ENCODE peak calls at places on chromosomes 1 and 21, in ten cellular contexts. One of them, this sample, is unnamed.

GRCh38 chr1:54417123-54417522 is 10.9 kb upstream of the SSBP3 start:
- DNase-seq in psoas muscle: no peak
- DNase-seq in CD14-positive monocyte: no peak
- DNase-seq in uterus: no peak
- DNase-seq in breast epithelium: no peak
- DNase-seq in cardiac muscle cell: no peak
- DNase-seq in chondrocyte: no peak
- DNase-seq in GM23338: no peak
- DNase-seq in progenitor cell of endocrine pancreas: no peak
- DNase-seq in body of pancreas: no peak
- DNase-seq in this sample: no peak

GRCh38 chr1:11407301-11407994 is 71.5 kb upstream of the DISP3 start:
- DNase-seq in psoas muscle: no peak
- DNase-seq in CD14-positive monocyte: no peak
- DNase-seq in uterus: no peak
- DNase-seq in breast epithelium: peak
- DNase-seq in cardiac muscle cell: no peak
- DNase-seq in chondrocyte: no peak
- DNase-seq in GM23338: no peak
- DNase-seq in progenitor cell of endocrine pancreas: no peak
- DNase-seq in body of pancreas: no peak
- DNase-seq in this sample: no peak

GRCh38 chr1:30484668-30485067 is 238.7 kb downstream of the MATN1 start:
- DNase-seq in psoas muscle: no peak
- DNase-seq in CD14-positive monocyte: peak
- DNase-seq in uterus: no peak
- DNase-seq in breast epithelium: no peak
- DNase-seq in cardiac muscle cell: no peak
- DNase-seq in chondrocyte: no peak
- DNase-seq in GM23338: no peak
- DNase-seq in progenitor cell of endocrine pancreas: no peak
- DNase-seq in body of pancreas: no peak
- DNase-seq in this sample: no peak

GRCh38 chr1:84541679-84542078 is 32.6 kb downstream of the CTBS start:
- DNase-seq in psoas muscle: no peak
- DNase-seq in CD14-positive monocyte: no peak
- DNase-seq in uterus: no peak
- DNase-seq in breast epithelium: no peak
- DNase-seq in cardiac muscle cell: no peak
- DNase-seq in chondrocyte: no peak
- DNase-seq in GM23338: peak
- DNase-seq in progenitor cell of endocrine pancreas: no peak
- DNase-seq in body of pancreas: no peak
- DNase-seq in this sample: peak

GRCh38 chr21:42522771-42523170 is 9.1 kb downstream of the SLC37A1 start:
- DNase-seq in psoas muscle: no peak
- DNase-seq in CD14-positive monocyte: no peak
- DNase-seq in uterus: no peak
- DNase-seq in breast epithelium: no peak
- DNase-seq in cardiac muscle cell: no peak
- DNase-seq in chondrocyte: no peak
- DNase-seq in GM23338: no peak
- DNase-seq in progenitor cell of endocrine pancreas: no peak
- DNase-seq in body of pancreas: no peak
- DNase-seq in this sample: no peak

GRCh38 chr1:245475116-245475515 is 320.3 kb downstream of the KIF26B start:
- DNase-seq in psoas muscle: no peak
- DNase-seq in CD14-positive monocyte: no peak
- DNase-seq in uterus: no peak
- DNase-seq in breast epithelium: no peak
- DNase-seq in cardiac muscle cell: no peak
- DNase-seq in chondrocyte: no peak
- DNase-seq in GM23338: no peak
- DNase-seq in progenitor cell of endocrine pancreas: no peak
- DNase-seq in body of pancreas: no peak
- DNase-seq in this sample: peak

GRCh38 chr1:42002220-42002619 is 83.5 kb upstream of the HIVEP3 start:
- DNase-seq in psoas muscle: no peak
- DNase-seq in CD14-positive monocyte: no peak
- DNase-seq in uterus: no peak
- DNase-seq in breast epithelium: no peak
- DNase-seq in cardiac muscle cell: no peak
- DNase-seq in chondrocyte: no peak
- DNase-seq in GM23338: no peak
- DNase-seq in progenitor cell of endocrine pancreas: no peak
- DNase-seq in body of pancreas: peak
- DNase-seq in this sample: no peak

GRCh38 chr1:32363713-32364112 is 1.4 kb downstream of the TSSK3 start:
- DNase-seq in psoas muscle: peak
- DNase-seq in CD14-positive monocyte: no peak
- DNase-seq in uterus: no peak
- DNase-seq in breast epithelium: peak
- DNase-seq in cardiac muscle cell: no peak
- DNase-seq in chondrocyte: no peak
- DNase-seq in GM23338: no peak
- DNase-seq in progenitor cell of endocrine pancreas: no peak
- DNase-seq in body of pancreas: no peak
- DNase-seq in this sample: no peak

GRCh38 chr1:220796530-220796929 is 9.8 kb downstream of the MTARC1 start:
- DNase-seq in psoas muscle: no peak
- DNase-seq in CD14-positive monocyte: no peak
- DNase-seq in uterus: no peak
- DNase-seq in breast epithelium: no peak
- DNase-seq in cardiac muscle cell: no peak
- DNase-seq in chondrocyte: no peak
- DNase-seq in GM23338: no peak
- DNase-seq in progenitor cell of endocrine pancreas: no peak
- DNase-seq in body of pancreas: no peak
- DNase-seq in this sample: no peak

GRCh38 chr21:42839271-42840231 is 39.8 kb downstream of the WDR4 start:
- DNase-seq in psoas muscle: no peak
- DNase-seq in CD14-positive monocyte: no peak
- DNase-seq in uterus: peak
- DNase-seq in breast epithelium: no peak
- DNase-seq in cardiac muscle cell: no peak
- DNase-seq in chondrocyte: peak
- DNase-seq in GM23338: no peak
- DNase-seq in progenitor cell of endocrine pancreas: no peak
- DNase-seq in body of pancreas: no peak
- DNase-seq in this sample: no peak

GRCh38 chr1:161098161-161099068 is at the start of gene KLHDC9:
- DNase-seq in psoas muscle: peak
- DNase-seq in CD14-positive monocyte: peak
- DNase-seq in uterus: peak
- DNase-seq in breast epithelium: peak
- DNase-seq in cardiac muscle cell: peak
- DNase-seq in chondrocyte: peak
- DNase-seq in GM23338: peak
- DNase-seq in progenitor cell of endocrine pancreas: peak
- DNase-seq in body of pancreas: peak
- DNase-seq in this sample: peak

GRCh38 chr1:111671849-111672248 is 52.3 kb downstream of the RAP1A start:
- DNase-seq in psoas muscle: no peak
- DNase-seq in CD14-positive monocyte: no peak
- DNase-seq in uterus: no peak
- DNase-seq in breast epithelium: no peak
- DNase-seq in cardiac muscle cell: no peak
- DNase-seq in chondrocyte: no peak
- DNase-seq in GM23338: no peak
- DNase-seq in progenitor cell of endocrine pancreas: no peak
- DNase-seq in body of pancreas: no peak
- DNase-seq in this sample: no peak

GRCh38 chr1:53134961-53135734 is 7.3 kb downstream of the SLC1A7 start:
- DNase-seq in psoas muscle: no peak
- DNase-seq in CD14-positive monocyte: no peak
- DNase-seq in uterus: peak
- DNase-seq in breast epithelium: no peak
- DNase-seq in cardiac muscle cell: no peak
- DNase-seq in chondrocyte: no peak
- DNase-seq in GM23338: no peak
- DNase-seq in progenitor cell of endocrine pancreas: no peak
- DNase-seq in body of pancreas: peak
- DNase-seq in this sample: peak

GRCh38 chr1:53138991-53139884 is 3.2 kb downstream of the SLC1A7 start:
- DNase-seq in psoas muscle: no peak
- DNase-seq in CD14-positive monocyte: no peak
- DNase-seq in uterus: no peak
- DNase-seq in breast epithelium: no peak
- DNase-seq in cardiac muscle cell: no peak
- DNase-seq in chondrocyte: no peak
- DNase-seq in GM23338: no peak
- DNase-seq in progenitor cell of endocrine pancreas: no peak
- DNase-seq in body of pancreas: no peak
- DNase-seq in this sample: no peak

GRCh38 chr1:53135735-53136114 is 6.7 kb downstream of the SLC1A7 start:
- DNase-seq in psoas muscle: no peak
- DNase-seq in CD14-positive monocyte: no peak
- DNase-seq in uterus: no peak
- DNase-seq in breast epithelium: no peak
- DNase-seq in cardiac muscle cell: no peak
- DNase-seq in chondrocyte: no peak
- DNase-seq in GM23338: no peak
- DNase-seq in progenitor cell of endocrine pancreas: no peak
- DNase-seq in body of pancreas: no peak
- DNase-seq in this sample: peak

GRCh38 chr1:53139911-53140310 is 2.5 kb downstream of the SLC1A7 start:
- DNase-seq in psoas muscle: no peak
- DNase-seq in CD14-positive monocyte: no peak
- DNase-seq in uterus: no peak
- DNase-seq in breast epithelium: no peak
- DNase-seq in cardiac muscle cell: no peak
- DNase-seq in chondrocyte: no peak
- DNase-seq in GM23338: no peak
- DNase-seq in progenitor cell of endocrine pancreas: no peak
- DNase-seq in body of pancreas: no peak
- DNase-seq in this sample: peak

GRCh38 chr1:53137729-53138128 is 4.7 kb downstream of the SLC1A7 start:
- DNase-seq in psoas muscle: no peak
- DNase-seq in CD14-positive monocyte: no peak
- DNase-seq in uterus: no peak
- DNase-seq in breast epithelium: no peak
- DNase-seq in cardiac muscle cell: no peak
- DNase-seq in chondrocyte: no peak
- DNase-seq in GM23338: peak
- DNase-seq in progenitor cell of endocrine pancreas: no peak
- DNase-seq in body of pancreas: no peak
- DNase-seq in this sample: no peak
- TF ChIP-seq CTCF in psoas muscle: no peak
- TF ChIP-seq CTCF in CD14-positive monocyte: no peak
- TF ChIP-seq CTCF in uterus: no peak
- TF ChIP-seq CTCF in breast epithelium: no peak
- TF ChIP-seq CTCF in cardiac muscle cell: no peak
- TF ChIP-seq CTCF in chondrocyte: peak
- TF ChIP-seq CTCF in GM23338: peak
- TF ChIP-seq CTCF in progenitor cell of endocrine pancreas: no peak
- TF ChIP-seq CTCF in body of pancreas: no peak
- TF ChIP-seq CTCF in this sample: no peak

DNA sequence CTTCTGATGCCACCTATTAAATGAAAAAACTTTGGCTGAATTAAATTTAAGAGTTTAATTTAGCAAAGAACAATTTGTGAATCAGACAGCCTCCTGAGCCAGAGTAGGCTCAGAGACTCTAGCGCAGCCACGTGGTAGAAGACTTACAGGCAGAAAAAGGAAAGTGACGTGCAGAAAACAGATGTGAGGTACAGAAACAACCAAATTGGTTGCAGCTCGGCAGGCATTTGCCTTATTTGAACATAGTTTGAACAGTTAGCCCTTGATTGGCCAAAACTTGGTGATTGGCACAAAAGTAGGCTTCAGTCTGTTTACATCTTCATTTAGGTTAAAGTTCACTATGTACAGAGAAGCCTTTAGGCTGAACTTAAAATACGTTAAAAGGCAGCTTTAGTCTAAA is 22.9 kb downstream of the TCP10L start:
- DNase-seq in psoas muscle: no peak
- DNase-seq in CD14-positive monocyte: no peak
- DNase-seq in uterus: peak
- DNase-seq in breast epithelium: no peak
- DNase-seq in cardiac muscle cell: peak
- DNase-seq in chondrocyte: no peak
- DNase-seq in GM23338: peak
- DNase-seq in progenitor cell of endocrine pancreas: no peak
- DNase-seq in body of pancreas: peak
- DNase-seq in this sample: peak
- TF ChIP-seq CTCF in psoas muscle: peak
- TF ChIP-seq CTCF in CD14-positive monocyte: no peak
- TF ChIP-seq CTCF in uterus: peak
- TF ChIP-seq CTCF in breast epithelium: peak
- TF ChIP-seq CTCF in cardiac muscle cell: peak
- TF ChIP-seq CTCF in chondrocyte: peak
- TF ChIP-seq CTCF in GM23338: peak
- TF ChIP-seq CTCF in progenitor cell of endocrine pancreas: peak
- TF ChIP-seq CTCF in body of pancreas: no peak
- TF ChIP-seq CTCF in this sample: peak

DNA sequence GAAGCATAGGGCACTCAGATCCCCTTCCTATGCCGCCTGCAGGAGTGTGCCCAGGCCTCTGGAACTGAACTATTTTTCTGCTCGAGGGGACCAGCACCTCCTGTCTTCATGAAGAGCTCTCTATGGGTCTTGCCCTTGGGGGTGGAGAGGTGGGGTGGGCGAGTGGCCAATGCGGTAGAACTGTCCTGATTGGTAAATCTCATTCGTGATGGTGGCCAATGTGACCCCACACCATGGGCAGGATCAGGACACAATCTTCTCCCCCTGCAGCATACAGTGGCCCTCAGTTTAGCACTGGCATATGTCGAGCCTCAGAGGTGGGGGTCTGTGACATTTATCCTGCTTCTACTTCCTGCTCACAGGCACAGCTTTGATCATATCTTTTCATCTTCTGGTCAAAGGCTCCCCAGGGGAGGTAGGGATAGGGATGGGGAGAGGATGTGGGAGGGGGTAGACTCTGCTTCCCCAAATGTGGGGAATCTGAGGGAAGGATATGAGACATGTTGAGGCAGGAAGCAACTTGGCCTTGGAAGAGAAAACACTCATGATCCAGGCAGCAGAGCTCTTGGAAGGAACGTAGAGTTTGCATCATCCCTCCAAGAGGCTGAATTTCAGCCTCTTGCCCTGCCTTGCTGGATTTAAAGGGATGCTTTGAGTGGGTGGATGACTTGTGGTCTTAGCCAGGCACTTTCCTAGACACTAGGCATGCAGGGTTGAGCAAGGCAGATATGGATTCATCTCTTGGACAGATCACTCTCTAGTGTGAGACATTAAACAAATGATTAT is 81.8 kb downstream of the LAMC2 start:
- DNase-seq in psoas muscle: no peak
- DNase-seq in CD14-positive monocyte: no peak
- DNase-seq in uterus: no peak
- DNase-seq in breast epithelium: peak
- DNase-seq in cardiac muscle cell: no peak
- DNase-seq in chondrocyte: no peak
- DNase-seq in GM23338: no peak
- DNase-seq in progenitor cell of endocrine pancreas: no peak
- DNase-seq in body of pancreas: peak
- DNase-seq in this sample: peak
- TF ChIP-seq CTCF in psoas muscle: no peak
- TF ChIP-seq CTCF in CD14-positive monocyte: no peak
- TF ChIP-seq CTCF in uterus: no peak
- TF ChIP-seq CTCF in breast epithelium: no peak
- TF ChIP-seq CTCF in cardiac muscle cell: no peak
- TF ChIP-seq CTCF in chondrocyte: no peak
- TF ChIP-seq CTCF in GM23338: no peak
- TF ChIP-seq CTCF in progenitor cell of endocrine pancreas: no peak
- TF ChIP-seq CTCF in body of pancreas: no peak
- TF ChIP-seq CTCF in this sample: no peak

GRCh38 chr1:227223407-227223806 is 94.9 kb downstream of the CDC42BPA start:
- DNase-seq in psoas muscle: no peak
- DNase-seq in CD14-positive monocyte: no peak
- DNase-seq in uterus: no peak
- DNase-seq in breast epithelium: no peak
- DNase-seq in cardiac muscle cell: no peak
- DNase-seq in chondrocyte: no peak
- DNase-seq in GM23338: no peak
- DNase-seq in progenitor cell of endocrine pancreas: no peak
- DNase-seq in body of pancreas: no peak
- DNase-seq in this sample: no peak
- TF ChIP-seq CTCF in psoas muscle: no peak
- TF ChIP-seq CTCF in CD14-positive monocyte: no peak
- TF ChIP-seq CTCF in uterus: no peak
- TF ChIP-seq CTCF in breast epithelium: no peak
- TF ChIP-seq CTCF in cardiac muscle cell: no peak
- TF ChIP-seq CTCF in chondrocyte: no peak
- TF ChIP-seq CTCF in GM23338: no peak
- TF ChIP-seq CTCF in progenitor cell of endocrine pancreas: no peak
- TF ChIP-seq CTCF in body of pancreas: no peak
- TF ChIP-seq CTCF in this sample: no peak